ENCODE peak calls at places on chromosomes 2 and 18, in nine cellular contexts. D is spleen, E is tibial nerve, L is K562, G is lower lobe of right lung, W is ovary, H is body of pancreas, P is heart right ventricle, C is uterus. I is an unnamed sample.

GRCh38 chr2:236954641-236955040 is 131.0 kb upstream of the COPS8 start:
- DNase-seq in D (no peak), E (no peak), L (no peak), G (no peak), W (no peak), H (no peak), P (no peak), C (no peak), I (no peak)

GRCh38 chr2:169066817-169067356 is 2.5 kb upstream of the DHRS9 start:
- DNase-seq in D (no peak), E (no peak), L (no peak), G (no peak), W (no peak), H (no peak), P (no peak), C (no peak), I (no peak)

GRCh38 chr2:241701155-241701404 is 759 bp upstream of the ING5 start:
- DNase-seq in D (no peak), E (no peak), L (no peak), G (no peak), W (no peak), H (no peak), P (no peak), C (no peak), I (peak; percentile 43)

GRCh38 chr2:27723372-27724144 is 48.0 kb upstream of the MRPL33 start:
- DNase-seq in D (no peak), E (peak; percentile 62), L (peak; percentile 66), G (peak; percentile 61), W (peak; percentile 74), H (peak; percentile 82), P (peak; percentile 72), C (peak; percentile 80), I (no peak)

GRCh38 chr18:59460060-59460395 is 101.0 kb upstream of the LMAN1 start:
- DNase-seq in D (no peak), E (no peak), L (no peak), G (no peak), W (no peak), H (no peak), P (no peak), C (no peak), I (no peak)

GRCh38 chr18:69874058-69874457 is 73.6 kb downstream of the CD226 start:
- DNase-seq in D (no peak), E (no peak), L (no peak), G (no peak), W (no peak), H (no peak), P (no peak), C (no peak), I (no peak)

GRCh38 chr2:61268249-61268648 is 106.3 kb downstream of the C2orf74 start:
- DNase-seq in D (no peak), E (no peak), L (no peak), G (no peak), W (no peak), H (no peak), P (no peak), C (no peak), I (no peak)

GRCh38 chr2:231670892-231671616 is 37.3 kb upstream of the PTMA start:
- DNase-seq in D (peak; percentile 87), E (no peak), L (peak; percentile 31), G (no peak), W (no peak), H (no peak), P (peak; percentile 25), C (no peak), I (no peak)

GRCh38 chr2:71530246-71530986 is 77.1 kb downstream of the DYSF start:
- DNase-seq in D (no peak), E (no peak), L (peak; percentile 76), G (no peak), W (no peak), H (peak; percentile 26), P (no peak), C (no peak), I (no peak)

GRCh38 chr2:8277921-8278571 is 403.8 kb upstream of the ID2 start:
- DNase-seq in D (no peak), E (no peak), L (no peak), G (no peak), W (peak; percentile 18), H (no peak), P (no peak), C (no peak), I (no peak)

GRCh38 chr18:79413901-79414300 is 18.2 kb downstream of the NFATC1 start:
- DNase-seq in D (peak; percentile 73), E (no peak), L (no peak), G (peak; percentile 34), W (no peak), H (no peak), P (no peak), C (no peak), I (no peak)

GRCh38 chr2:8437228-8437948 is 244.5 kb upstream of the ID2 start:
- DNase-seq in D (no peak), E (no peak), L (no peak), G (no peak), W (no peak), H (no peak), P (no peak), C (no peak), I (no peak)

GRCh38 chr2:111712940-111713339 is 171.1 kb downstream of the ANAPC1 start:
- DNase-seq in D (no peak), E (no peak), L (no peak), G (no peak), W (no peak), H (no peak), P (no peak), C (no peak), I (no peak)

GRCh38 chr2:175571078-175571653 is 389.7 kb upstream of the ATP5MC3 start:
- DNase-seq in D (no peak), E (no peak), L (no peak), G (no peak), W (no peak), H (no peak), P (no peak), C (no peak), I (no peak)

GRCh38 chr18:5571592-5571991 is 27.8 kb upstream of the EPB41L3 start:
- DNase-seq in D (no peak), E (no peak), L (no peak), G (no peak), W (no peak), H (no peak), P (no peak), C (no peak), I (no peak)

GRCh38 chr2:135424849-135425248 is 106.2 kb downstream of the ZRANB3 start:
- DNase-seq in D (no peak), E (no peak), L (no peak), G (no peak), W (no peak), H (no peak), P (no peak), C (no peak), I (no peak)

GRCh38 chr18:577606-578005 is 2.6 kb upstream of the CETN1 start:
- DNase-seq in D (no peak), E (no peak), L (no peak), G (no peak), W (no peak), H (no peak), P (no peak), C (no peak), I (no peak)

GRCh38 chr2:11724151-11724550 is 22.3 kb upstream of the LPIN1 start:
- DNase-seq in D (no peak), E (no peak), L (no peak), G (no peak), W (no peak), H (no peak), P (no peak), C (no peak), I (no peak)

GRCh38 chr18:24658302-24658701 is 197.9 kb downstream of the HRH4 start:
- DNase-seq in D (no peak), E (no peak), L (no peak), G (no peak), W (no peak), H (no peak), P (no peak), C (no peak), I (no peak)

GRCh38 chr2:158990397-158991209 is 22.2 kb downstream of the TANC1 start:
- DNase-seq in D (no peak), E (no peak), L (no peak), G (no peak), W (no peak), H (no peak), P (no peak), C (no peak), I (no peak)

GRCh38 chr18:11146947-11147345 is 2.4 kb downstream of the PIEZO2 start:
- DNase-seq in D (no peak), E (no peak), L (no peak), G (no peak), W (no peak), H (no peak), P (no peak), C (no peak), I (no peak)

GRCh38 chr2:211957799-211958198 is 580.8 kb downstream of the ERBB4 start:
- DNase-seq in D (no peak), E (no peak), L (no peak), G (no peak), W (no peak), H (no peak), P (no peak), C (no peak), I (no peak)

GRCh38 chr2:32671885-32672519 is 44.2 kb downstream of the TTC27 start:
- DNase-seq in D (no peak), E (no peak), L (no peak), G (no peak), W (no peak), H (no peak), P (no peak), C (no peak), I (no peak)
- H3K4me1 ChIP-seq in D (no peaks in the 10 kb centered on the region), E (no peaks in the 10 kb centered on the region), L (no peaks in the 10 kb centered on the region), G (no peaks in the 10 kb centered on the region), W (no peaks in the 10 kb centered on the region), H (no peaks in the 10 kb centered on the region), P (no peaks in the 10 kb centered on the region), C (no peaks in the 10 kb centered on the region), I (no peaks in the 10 kb centered on the region)

GRCh38 chr2:98458207-98458606 is 13.5 kb downstream of the INPP4A start:
- DNase-seq in D (no peak), E (no peak), L (no peak), G (no peak), W (no peak), H (no peak), P (no peak), C (no peak), I (no peak)
- H3K4me3 ChIP-seq in D (no peak overlapping the region), E (no peak overlapping the region), L (no peak overlapping the region), G (no peak overlapping the region), W (no peak overlapping the region), H (no peak overlapping the region), P (no peak overlapping the region), C (no peak overlapping the region), I (no peak overlapping the region)

GRCh38 chr2:100976634-100977391 is 25.3 kb upstream of the RPL31 start:
- DNase-seq in D (no peak), E (no peak), L (no peak), G (peak; percentile 5), W (no peak), H (no peak), P (no peak), C (no peak), I (no peak)
- H3K4me1 ChIP-seq in D (no peaks in the 10 kb centered on the region), E (no peaks in the 10 kb centered on the region), L (no peaks in the 10 kb centered on the region), G (no peaks in the 10 kb centered on the region), W (no peaks in the 10 kb centered on the region), H (no peaks in the 10 kb centered on the region), P (no peaks in the 10 kb centered on the region), C (no peaks in the 10 kb centered on the region), I (no peaks in the 10 kb centered on the region)

DNA sequence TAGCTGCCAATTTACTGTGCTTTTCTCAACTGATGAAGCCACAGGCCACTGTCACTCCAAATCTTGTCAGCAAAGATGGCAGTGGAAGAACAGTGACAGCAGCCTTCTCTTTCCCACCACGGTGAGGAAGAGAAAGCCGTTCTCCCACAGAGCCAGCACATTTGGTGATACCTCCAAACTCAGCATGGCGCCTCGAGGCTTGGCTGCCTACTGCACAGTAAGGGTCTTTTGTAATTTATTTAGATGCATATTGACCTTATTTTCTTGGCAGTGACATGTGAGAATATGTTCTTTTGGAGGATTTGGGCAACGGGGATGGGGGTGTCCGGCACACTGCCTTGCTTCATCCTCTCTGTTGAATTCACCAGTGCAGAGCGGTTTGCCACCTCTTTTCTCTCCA is 117.1 kb upstream of the CDH20 start:
- DNase-seq in D (no peak), E (no peak), L (no peak), G (no peak), W (no peak), H (no peak), P (no peak), C (no peak), I (no peak)
- H3K4me3 ChIP-seq in D (no peak overlapping the region), E (no peak overlapping the region), L (no peak overlapping the region), G (no peak overlapping the region), W (no peak overlapping the region), H (no peak overlapping the region), P (no peak overlapping the region), C (no peak overlapping the region), I (no peak overlapping the region)

I was measured in Panc1.